ENCODE peak calls at places on chromosomes 16 and 17, in nine cellular contexts. R, A, G, Z, T, D, C, F and J are unnamed samples.

GRCh38 chr17:5362162-5362811 is 57.2 kb downstream of the NUP88 start:
- DNase-seq in R (no peak), A (no peak), G (no peak), Z (no peak), T (no peak), D (no peak), C (no peak), F (no peak), J (no peak)

GRCh38 chr17:4247361-4247980 is 16.3 kb downstream of the ANKFY1 start:
- DNase-seq in R (no peak), A (no peak), G (no peak), Z (no peak), T (no peak), D (no peak), C (no peak), F (no peak), J (no peak)

GRCh38 chr17:65664296-65664695 is 102.8 kb upstream of the AXIN2 start:
- DNase-seq in R (peak; percentile 40), A (peak; percentile 32), G (no peak), Z (no peak), T (no peak), D (peak; percentile 92), C (no peak), F (no peak), J (no peak)

GRCh38 chr17:73985466-73986015 is 217.9 kb upstream of the RPL38 start:
- DNase-seq in R (no peak), A (no peak), G (no peak), Z (no peak), T (no peak), D (no peak), C (no peak), F (no peak), J (no peak)

GRCh38 chr17:65514541-65514940 is 46.9 kb downstream of the AXIN2 start:
- DNase-seq in R (no peak), A (peak; percentile 14), G (no peak), Z (peak; percentile 46), T (no peak), D (peak; percentile 36), C (no peak), F (no peak), J (no peak)

GRCh38 chr16:89331371-89332109 is 114.0 kb downstream of the ZNF778 start:
- DNase-seq in R (no peak), A (no peak), G (no peak), Z (no peak), T (no peak), D (no peak), C (no peak), F (no peak), J (no peak)

GRCh38 chr17:32493581-32494513 is 7.1 kb downstream of the CDK5R1 start:
- DNase-seq in R (no peak), A (no peak), G (no peak), Z (no peak), T (no peak), D (no peak), C (no peak), F (no peak), J (no peak)

GRCh38 chr17:11900103-11900502 is 97.2 kb downstream of the ZNF18 start:
- DNase-seq in R (no peak), A (no peak), G (no peak), Z (no peak), T (no peak), D (no peak), C (no peak), F (no peak), J (no peak)

GRCh38 chr16:10749680-10750035 is 6.0 kb downstream of the NUBP1 start:
- DNase-seq in R (no peak), A (peak; percentile 55), G (no peak), Z (no peak), T (no peak), D (peak; percentile 9), C (no peak), F (no peak), J (no peak)

GRCh38 chr17:17164156-17164555 is 42.0 kb downstream of the PLD6 start:
- DNase-seq in R (no peak), A (no peak), G (no peak), Z (no peak), T (no peak), D (no peak), C (no peak), F (no peak), J (no peak)

GRCh38 chr17:73589096-73589980 is 54.9 kb downstream of the SDK2 start:
- DNase-seq in R (no peak), A (no peak), G (no peak), Z (no peak), T (no peak), D (no peak), C (no peak), F (no peak), J (no peak)

GRCh38 chr17:78281249-78281865 is 49.9 kb downstream of the TMEM235 start:
- DNase-seq in R (no peak), A (peak; percentile 22), G (peak; percentile 43), Z (no peak), T (no peak), D (no peak), C (no peak), F (no peak), J (no peak)

GRCh38 chr16:84502581-84502980 is 1.9 kb downstream of the MEAK7 start:
- DNase-seq in R (no peak), A (no peak), G (no peak), Z (peak; percentile 13), T (no peak), D (peak; percentile 42), C (no peak), F (peak; percentile 70), J (no peak)

GRCh38 chr16:14202697-14203096 is 131.6 kb downstream of the MRTFB start:
- DNase-seq in R (no peak), A (no peak), G (no peak), Z (no peak), T (no peak), D (peak; percentile 35), C (no peak), F (no peak), J (no peak)

GRCh38 chr16:30046588-30046987 is 15.5 kb upstream of the TLCD3B start:
- DNase-seq in R (no peak), A (no peak), G (no peak), Z (no peak), T (no peak), D (no peak), C (no peak), F (no peak), J (no peak)

GRCh38 chr17:62675260-62675659 is 47.8 kb downstream of the MRC2 start:
- DNase-seq in R (no peak), A (no peak), G (no peak), Z (no peak), T (no peak), D (no peak), C (no peak), F (no peak), J (no peak)

DNA sequence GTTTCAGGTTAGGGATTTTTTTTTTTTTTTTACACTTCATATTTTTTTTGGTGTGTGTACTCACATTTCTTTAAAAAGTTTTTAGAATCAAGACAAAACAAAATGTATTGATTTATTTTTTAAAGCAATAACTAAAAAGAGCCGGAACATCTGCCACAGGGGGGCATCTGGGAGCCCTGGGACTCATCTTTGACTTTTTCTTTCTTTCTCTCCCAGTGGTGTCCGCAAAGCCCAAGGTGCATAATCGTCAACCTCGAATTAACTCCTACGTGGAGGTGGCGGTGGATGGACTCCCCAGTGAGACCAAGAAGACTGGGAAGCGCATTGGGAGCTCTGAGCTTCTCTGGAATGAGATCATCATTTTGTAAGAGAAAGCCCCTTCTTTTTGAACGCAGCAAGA is 36.3 kb downstream of the WWP2 start:
- DNase-seq in R (peak; percentile 28), A (peak; percentile 6), G (no peak), Z (no peak), T (no peak), D (peak; percentile 34), C (no peak), F (no peak), J (no peak)
- TF ChIP-seq CTCF in R (peak; percentile 72), A (peak; percentile 41), G (peak; percentile 56), Z (peak; percentile 44), T (peak; percentile 36), D (peak; percentile 53), C (no peak), F (no peak), J (peak; percentile 58)

DNA sequence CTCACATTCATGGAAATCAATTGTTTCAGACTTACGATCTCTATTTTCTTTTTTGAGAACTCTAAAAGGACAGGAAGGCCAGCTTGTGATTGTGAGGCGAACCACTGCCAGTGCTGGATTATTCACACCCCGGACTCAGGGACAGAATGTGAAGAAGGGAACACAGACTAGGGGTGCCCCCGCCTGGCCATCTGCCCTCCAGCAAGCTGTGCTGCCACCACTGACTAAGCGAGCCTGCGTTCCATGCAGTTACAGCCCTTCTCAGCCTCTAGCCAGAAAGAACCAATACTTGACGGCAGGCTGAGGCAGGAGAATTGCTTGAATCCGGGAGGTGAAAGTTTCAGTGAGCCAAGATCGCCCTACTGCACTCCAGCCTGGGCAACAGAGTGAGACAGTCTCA is 2.8 kb downstream of the HAGH start:
- DNase-seq in R (peak; percentile 37), A (peak; percentile 59), G (peak; percentile 75), Z (no peak), T (peak; percentile 60), D (peak; percentile 75), C (no peak), F (no peak), J (no peak)
- TF ChIP-seq CTCF in R (peak; percentile 58), A (peak; percentile 41), G (peak; percentile 55), Z (no peak), T (peak; percentile 25), D (peak; percentile 30), C (peak; percentile 26), F (no peak), J (peak; percentile 24)

GRCh38 chr16:72532896-72533295 is 360.9 kb upstream of the PMFBP1 start:
- DNase-seq in R (no peak), A (no peak), G (no peak), Z (no peak), T (no peak), D (no peak), C (no peak), F (no peak), J (no peak)

GRCh38 chr16:72530434-72530833 is 358.5 kb upstream of the PMFBP1 start:
- DNase-seq in R (peak; percentile 81), A (peak; percentile 75), G (no peak), Z (no peak), T (no peak), D (peak; percentile 97), C (no peak), F (peak; percentile 37), J (peak; percentile 47)
- TF ChIP-seq CTCF in R (peak; percentile 53), A (peak; percentile 47), G (no peak), Z (no peak), T (peak; percentile 6), D (peak; percentile 59), C (no peak), F (no peak), J (peak; percentile 53)

DNA sequence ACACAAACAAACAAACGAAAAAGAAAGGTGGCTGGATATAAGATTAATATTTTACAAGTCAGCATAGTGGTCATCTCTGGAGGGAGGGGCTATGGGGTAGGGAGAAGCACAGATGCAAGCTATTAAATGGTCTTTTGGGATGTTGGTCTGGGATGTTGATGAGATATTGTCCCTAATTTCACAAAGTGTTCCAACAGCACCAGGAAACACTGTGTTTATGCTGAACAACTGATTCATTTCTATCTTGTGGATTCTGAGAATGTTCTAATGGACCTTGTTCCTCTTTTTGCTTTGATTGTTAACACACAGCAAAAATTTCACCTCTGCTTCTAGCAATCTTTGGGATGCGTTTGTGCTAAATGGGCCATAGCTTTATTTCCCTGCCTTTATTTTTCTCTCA is 9.7 kb downstream of the PECAM1 start:
- DNase-seq in R (no peak), A (no peak), G (no peak), Z (no peak), T (no peak), D (no peak), C (no peak), F (no peak), J (no peak)
- TF ChIP-seq CTCF in R (no peak), A (no peak), G (no peak), Z (no peak), T (no peak), D (no peak), C (no peak), F (no peak), J (no peak)